ENCODE peak calls at places on chromosomes 7 and 10, in four cellular contexts. L is BE2C, P is IMR-90, B is endodermal cell. X is an unnamed sample.

GRCh38 chr10:24331457-24331856 is 122.5 kb downstream of the KIAA1217 start:
- DNase-seq in B (no peak), P (peak; percentile 35), L (no peak), X (peak; percentile 72)

GRCh38 chr10:31037749-31038148 is 6.1 kb upstream of the ZNF438 start:
- DNase-seq in P (no peak), B (no peak), L (no peak), X (no peak)

GRCh38 chr7:69418865-69419670 is 179.2 kb upstream of the AUTS2 start:
- DNase-seq in L (no peak), B (no peak), P (no peak), X (no peak)

GRCh38 chr7:19491821-19492452 is 216.9 kb downstream of the POLR1F start:
- DNase-seq in P (peak; percentile 66), L (no peak), B (no peak), X (peak; percentile 78)

GRCh38 chr7:22900101-22900500 is 77.5 kb upstream of the TOMM7 start:
- DNase-seq in P (no peak), L (no peak), B (no peak), X (no peak)

GRCh38 chr10:95788830-95789229 is 32.9 kb downstream of the ENTPD1 start:
- DNase-seq in L (no peak), P (peak; percentile 85), B (no peak), X (peak; percentile 74)

GRCh38 chr7:66629222-66629658 is 559 bp downstream of the KCTD7 start:
- DNase-seq in P (no peak), L (no peak), B (no peak), X (peak; percentile 14)

GRCh38 chr10:58464956-58465355 is 47.7 kb upstream of the BICC1 start:
- DNase-seq in L (no peak), B (peak; percentile 70), P (no peak), X (no peak)

GRCh38 chr7:123823898-123824753 is 20.8 kb upstream of the HYAL4 start:
- DNase-seq in L (no peak), B (no peak), P (no peak), X (no peak)

GRCh38 chr10:21934307-21934706 is 69.2 kb downstream of the DNAJC1 start:
- DNase-seq in P (peak; percentile 56), B (no peak), L (no peak), X (no peak)

GRCh38 chr7:119685906-119686305 is 587.1 kb upstream of the KCND2 start:
- DNase-seq in B (no peak), P (no peak), L (no peak), X (peak; percentile 57)

GRCh38 chr10:42367532-42368230 is 270.7 kb downstream of the ZNF33B start:
- DNase-seq in B (no peak), L (peak; percentile 92), P (peak; percentile 16), X (peak; percentile 95)

GRCh38 chr7:146116452-146117219 is at the start of gene CNTNAP2:
- DNase-seq in P (no peak), B (peak; percentile 86), L (peak; percentile 43), X (no peak)

GRCh38 chr10:13270877-13271551 is 28.9 kb downstream of the PHYH start:
- DNase-seq in L (no peak), P (peak; percentile 25), B (no peak), X (peak; percentile 71)

GRCh38 chr10:122244001-122244715 is 26.9 kb upstream of the BTBD16 start:
- DNase-seq in L (no peak), P (no peak), B (no peak), X (no peak)

GRCh38 chr7:158108646-158109293 is 478.9 kb downstream of the PTPRN2 start:
- DNase-seq in P (no peak), B (peak; percentile 15), L (no peak), X (no peak)

GRCh38 chr10:11535376-11535959 is 76.0 kb downstream of the USP6NL start:
- DNase-seq in L (no peak), B (no peak), P (no peak), X (no peak)

GRCh38 chr7:100122067-100122466 is 2.6 kb downstream of the CNPY4 start:
- DNase-seq in P (no peak), L (no peak), B (no peak), X (no peak)
- TF ChIP-seq CTCF in P (no peak), L (no peak), B (no peak), X (no peak)

GRCh38 chr7:74092321-74092963 is 8.8 kb downstream of the LIMK1 start:
- DNase-seq in L (peak; percentile 85), P (no peak), B (peak; percentile 62), X (no peak)

GRCh38 chr7:74092964-74093339 is 9.3 kb downstream of the LIMK1 start:
- DNase-seq in P (peak; percentile 19), L (peak; percentile 61), B (no peak), X (no peak)

GRCh38 chr7:74093671-74094223 is 10.1 kb downstream of the LIMK1 start:
- DNase-seq in P (no peak), L (peak; percentile 59), B (peak; percentile 72), X (no peak)

GRCh38 chr7:74097937-74098614 is 14.5 kb downstream of the LIMK1 start:
- DNase-seq in P (peak; percentile 96), L (peak; percentile 33), B (no peak), X (peak; percentile 87)

DNA sequence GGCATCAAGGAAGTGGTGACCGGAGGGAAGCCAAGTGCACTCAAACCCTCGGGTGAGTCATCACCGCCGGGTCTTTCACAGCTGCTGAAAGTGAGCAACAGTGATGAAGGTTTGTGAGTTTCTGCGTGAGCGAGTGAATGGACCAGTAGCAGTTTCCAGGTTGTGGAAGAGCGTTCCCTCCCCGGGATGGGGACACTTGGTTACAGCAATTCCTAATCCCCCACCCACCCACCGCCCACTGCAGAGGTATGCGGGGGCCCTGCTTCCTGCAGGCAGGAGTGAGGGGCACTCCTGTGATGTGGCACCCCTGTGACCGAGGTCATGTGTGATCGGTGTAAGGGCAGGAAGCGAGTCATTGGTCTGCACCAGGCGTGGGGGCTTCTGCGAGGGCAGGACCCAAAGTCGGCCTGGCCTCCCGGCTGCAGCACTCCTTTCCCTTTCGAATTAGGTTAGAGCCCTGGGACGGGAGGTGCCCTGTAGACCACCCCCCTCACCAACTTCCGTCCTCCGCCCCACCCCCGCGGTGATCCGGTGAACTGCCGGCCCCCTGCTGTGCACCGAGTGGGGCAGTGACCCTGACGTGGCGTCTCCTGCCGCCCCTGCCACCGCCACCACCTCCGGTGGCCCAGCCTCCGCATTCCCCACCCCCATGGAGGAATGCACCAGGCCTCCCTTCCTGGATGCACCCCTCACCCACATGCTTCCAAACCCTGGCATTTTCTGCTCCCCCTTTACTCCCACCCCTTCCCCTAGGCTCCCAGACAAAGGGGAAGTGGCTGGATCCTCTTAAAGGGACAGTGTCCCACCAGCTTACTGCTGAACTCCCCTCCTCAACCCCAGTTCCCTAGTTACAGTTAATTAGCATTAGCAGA is 10.9 kb downstream of the LIMK1 start:
- DNase-seq in L (peak; percentile 83), B (peak; percentile 93), P (peak; percentile 95), X (peak; percentile 85)
- H3K4me3 ChIP-seq in L (peak overlapping the region; percentile 53), B (peak overlapping the region; percentile 53), P (peak overlapping the region; percentile 21), X (peak overlapping the region; percentile 58)

GRCh38 chr10:91634246-91634645 is 1.4 kb upstream of the PPP1R3C start:
- DNase-seq in B (no peak), L (no peak), P (no peak), X (no peak)

GRCh38 chr10:91630592-91630991 is 2.3 kb downstream of the PPP1R3C start:
- DNase-seq in P (no peak), B (no peak), L (no peak), X (no peak)

GRCh38 chr10:91635401-91636400 is 2.8 kb upstream of the PPP1R3C start:
- DNase-seq in L (peak; percentile 73), P (peak; percentile 81), B (peak; percentile 85), X (peak; percentile 91)

GRCh38 chr10:91634898-91635297 is 2.0 kb upstream of the PPP1R3C start:
- DNase-seq in L (no peak), B (no peak), P (no peak), X (no peak)

GRCh38 chr10:91632671-91633550 is at the start of gene PPP1R3C:
- DNase-seq in L (peak; percentile 96), B (peak; percentile 92), P (peak; percentile 92), X (peak; percentile 91)
- TF ChIP-seq CTCF in L (peak; percentile 25), B (peak; percentile 56), P (peak; percentile 43), X (peak; percentile 29)

DNA sequence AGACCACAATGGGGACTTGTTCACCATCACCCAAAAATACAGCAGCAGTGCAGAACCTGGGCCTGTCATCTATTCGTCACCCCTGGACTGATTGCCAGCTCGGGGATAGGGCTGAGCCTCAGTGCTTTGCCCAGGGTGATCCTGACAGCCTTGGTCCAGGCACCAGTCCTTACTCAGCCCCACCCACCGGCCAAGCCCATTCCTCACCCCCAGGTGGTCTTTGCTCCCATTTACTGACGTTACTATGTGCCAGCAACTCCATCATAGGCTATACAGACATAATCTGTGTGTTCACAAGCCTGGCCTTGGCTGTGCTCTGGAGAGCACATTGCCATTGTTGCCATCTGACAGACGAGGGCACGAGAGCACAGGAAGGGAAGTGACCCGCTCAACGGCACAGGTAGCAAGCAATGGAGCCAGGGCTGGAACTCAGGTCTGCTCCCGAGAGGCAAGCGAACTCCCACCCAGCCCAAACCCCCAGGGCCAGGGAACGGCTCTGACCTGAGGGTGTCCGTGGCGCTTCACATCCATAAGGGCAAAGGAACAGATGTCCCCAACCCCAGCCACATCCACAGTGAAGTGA is 6.8 kb downstream of the ATG9B start:
- DNase-seq in P (no peak), L (no peak), B (peak; percentile 51), X (no peak)
- H3K4me3 ChIP-seq in P (no peak overlapping the region), L (peak overlapping the region; percentile 69), B (no peak overlapping the region), X (no peak overlapping the region)

DNA sequence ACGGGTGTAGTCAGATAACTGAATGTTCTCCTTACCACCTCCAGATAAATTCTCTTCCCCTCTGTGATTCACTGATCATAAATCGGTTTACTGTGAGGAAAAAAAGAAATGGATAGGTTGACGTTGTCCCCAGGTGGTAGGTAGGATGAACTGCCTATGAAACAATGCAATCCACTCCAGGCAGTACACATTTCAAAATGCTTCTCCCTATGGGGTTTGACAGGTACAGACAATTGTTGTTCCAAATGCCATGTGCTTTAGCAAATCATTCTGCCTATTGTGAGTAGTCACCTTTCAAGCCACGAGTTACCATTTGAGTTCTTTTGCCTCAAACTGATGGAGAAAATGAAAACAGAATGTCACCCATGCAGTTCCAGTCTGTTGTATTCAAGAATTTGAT is 21.8 kb downstream of the VIM start:
- DNase-seq in P (peak; percentile 34), L (no peak), B (no peak), X (peak; percentile 47)
- TF ChIP-seq CTCF in P (peak; percentile 46), L (peak; percentile 42), B (peak; percentile 62), X (peak; percentile 68)

X was measured in fibroblast of the aortic adventitia.